ENCODE peak calls at places on chromosomes 4 and X, in six cellular contexts. Z is H1; F is CD4-positive, alpha-beta memory T cell; S is WERI-Rb-1; P is mesenchymal stem cell; V is psoas muscle. U is an unnamed sample.

GRCh38 chr4:174697164-174697563 is 131.9 kb downstream of the GLRA3 start:
- DNase-seq in F (no peak), Z (no peak), P (no peak), S (no peak), V (no peak), U (no peak)

GRCh38 chr4:20395160-20395773 is 143.6 kb downstream of the SLIT2 start:
- DNase-seq in V (no peak), Z (peak), S (peak), P (peak), F (no peak), U (peak)

GRCh38 chr4:13665711-13666660 is 38.5 kb upstream of the BOD1L1 start:
- DNase-seq in S (no peak), F (no peak), Z (no peak), P (no peak), V (no peak), U (no peak)

GRCh38 chr4:22754091-22754490 is 61.4 kb downstream of the GBA3 start:
- DNase-seq in V (no peak), S (no peak), F (no peak), P (no peak), Z (no peak), U (no peak)

GRCh38 chr4:115113382-115114106 is at the start of gene NDST4:
- DNase-seq in P (peak), V (no peak), F (no peak), Z (no peak), S (peak), U (no peak)

GRCh38 chr4:153438916-153439756 is 27.0 kb upstream of the TMEM131L start:
- DNase-seq in F (peak), Z (no peak), P (no peak), S (no peak), V (no peak), U (no peak)

GRCh38 chr4:144283496-144283895 is 143.0 kb upstream of the GYPA start:
- DNase-seq in S (no peak), V (no peak), P (no peak), Z (no peak), F (no peak), U (no peak)

GRCh38 chr4:121100093-121100775 is 27.9 kb upstream of the NDNF start:
- DNase-seq in F (no peak), S (no peak), P (no peak), Z (no peak), V (no peak), U (no peak)

GRCh38 chr4:6380746-6381411 is 91.5 kb downstream of the PPP2R2C start:
- DNase-seq in Z (no peak), F (no peak), V (no peak), P (no peak), S (no peak), U (no peak)

GRCh38 chr4:102356562-102357202 is 11.4 kb upstream of the SLC39A8 start:
- DNase-seq in V (no peak), F (no peak), P (no peak), S (no peak), Z (no peak), U (no peak)

GRCh38 chr4:142091691-142092182 is 455.4 kb downstream of the IL15 start:
- DNase-seq in Z (no peak), V (no peak), P (peak), F (no peak), S (no peak), U (no peak)

GRCh38 chr4:1815997-1816860 is 23.1 kb downstream of the FGFR3 start:
- DNase-seq in V (no peak), S (no peak), F (no peak), P (no peak), Z (no peak), U (no peak)

GRCh38 chrX:43860646-43861370 is 21.4 kb downstream of the MAOB start:
- DNase-seq in P (peak), F (no peak), S (no peak), Z (no peak), V (no peak), U (no peak)

GRCh38 chrX:24396236-24396929 is 35.9 kb downstream of the SUPT20HL1 start:
- DNase-seq in P (no peak), S (no peak), Z (no peak), F (no peak), V (no peak), U (no peak)

GRCh38 chr4:53591372-53591892 is at the start of gene LNX1:
- DNase-seq in V (no peak), Z (peak), F (no peak), S (no peak), P (no peak), U (peak)

GRCh38 chr4:53702334-53703266 is 111.3 kb upstream of the LNX1 start:
- DNase-seq in V (peak), P (peak), S (no peak), Z (peak), F (no peak), U (peak)

GRCh38 chr4:98658287-98659105 is at the start of gene TSPAN5:
- DNase-seq in F (peak), S (peak), P (peak), V (peak), Z (peak), U (peak)

GRCh38 chr4:88738714-88739366 is 41.2 kb upstream of the NAP1L5 start:
- DNase-seq in S (no peak), V (no peak), Z (no peak), F (no peak), P (no peak), U (no peak)

GRCh38 chrX:110123331-110123782 is 120.4 kb downstream of the TMEM164 start:
- DNase-seq in V (no peak), F (no peak), S (no peak), P (peak), Z (no peak), U (no peak)

GRCh38 chr4:169283114-169283509 is 12.4 kb upstream of the SH3RF1 start:
- DNase-seq in S (no peak), Z (no peak), V (no peak), P (peak), F (no peak), U (no peak)

GRCh38 chrX:22323541-22323940 is 50.8 kb downstream of the CBLL2 start:
- DNase-seq in P (peak), Z (no peak), F (no peak), V (no peak), S (no peak), U (no peak)

GRCh38 chrX:41781500-41781899 is 57.5 kb downstream of the GPR82 start:
- DNase-seq in P (peak), Z (no peak), V (no peak), S (peak), F (peak), U (no peak)

GRCh38 chr4:168220893-168221292 is 97.7 kb downstream of the DDX60 start:
- DNase-seq in S (no peak), V (no peak), F (no peak), Z (no peak), P (no peak), U (no peak)

GRCh38 chrX:139287155-139287924 is 243.2 kb upstream of the F9 start:
- DNase-seq in V (no peak), Z (no peak), P (no peak), S (no peak), F (no peak), U (peak)

GRCh38 chr4:172662113-172662512 is 506.5 kb upstream of the GALNT7 start:
- DNase-seq in F (no peak), V (no peak), Z (no peak), P (no peak), S (no peak), U (no peak)

GRCh38 chr4:43423276-43423675 is 530.8 kb downstream of the GRXCR1 start:
- DNase-seq in V (no peak), F (no peak), Z (no peak), P (no peak), S (no peak), U (no peak)

GRCh38 chr4:87007345-87008181 is 72.8 kb downstream of the AFF1 start:
- DNase-seq in P (peak), V (peak), S (peak), F (peak), Z (no peak), U (peak)

GRCh38 chr4:8709729-8710360 is 117.3 kb downstream of the CPZ start:
- DNase-seq in P (no peak), S (no peak), F (no peak), V (no peak), Z (peak), U (no peak)

GRCh38 chrX:73913580-73913979 is 350.6 kb downstream of the CHIC1 start:
- DNase-seq in V (no peak), F (no peak), P (no peak), Z (no peak), S (no peak), U (no peak)

DNA sequence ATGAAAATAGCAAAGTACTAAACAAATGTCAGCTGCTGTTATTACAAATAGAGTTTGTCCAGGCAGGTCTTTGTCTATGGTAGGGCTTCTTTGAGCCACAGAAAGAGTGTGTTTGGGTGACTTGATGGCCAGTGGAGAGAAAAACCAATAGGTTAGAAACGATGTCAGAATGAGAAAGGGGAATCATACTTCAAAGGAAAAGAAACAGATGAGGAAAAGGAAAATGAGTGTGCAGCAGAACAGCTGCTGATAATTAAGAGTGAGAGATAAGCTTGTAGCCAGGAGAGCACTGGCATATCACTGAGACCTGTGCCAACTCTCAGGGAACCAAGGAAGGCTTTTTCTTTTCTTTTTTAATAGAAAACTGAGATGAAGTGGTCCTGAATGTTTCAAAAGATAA is 257.2 kb downstream of the ARHGAP24 start:
- DNase-seq in P (no peak), V (no peak), F (no peak), S (no peak), Z (no peak), U (no peak)
- H3K27ac ChIP-seq in P (no peak), V (no peak), F (no peak), S (no peak), Z (no peak), U (no peak)

GRCh38 chrX:17846045-17846444 is 15.1 kb downstream of the RAI2 start:
- DNase-seq in S (no peak), P (no peak), V (no peak), Z (no peak), F (no peak), U (no peak)
- H3K4me3 ChIP-seq in S (no peak), P (no peak), V (no peak), Z (no peak), F (no peak), U (no peak)

GRCh38 chr4:139753686-139754085 is 88.1 kb downstream of the MGST2 start:
- DNase-seq in F (no peak), Z (no peak), P (no peak), V (no peak), S (no peak), U (no peak)

GRCh38 chr4:139756391-139757180 is 91.0 kb downstream of the MGST2 start:
- DNase-seq in V (no peak), Z (no peak), S (no peak), P (no peak), F (no peak), U (no peak)

GRCh38 chr4:139750099-139750498 is 84.5 kb downstream of the MGST2 start:
- DNase-seq in F (no peak), Z (no peak), P (no peak), S (no peak), V (no peak), U (no peak)

GRCh38 chr4:139749313-139749712 is 83.7 kb downstream of the MGST2 start:
- DNase-seq in V (no peak), S (no peak), P (peak), F (no peak), Z (no peak), U (no peak)

DNA sequence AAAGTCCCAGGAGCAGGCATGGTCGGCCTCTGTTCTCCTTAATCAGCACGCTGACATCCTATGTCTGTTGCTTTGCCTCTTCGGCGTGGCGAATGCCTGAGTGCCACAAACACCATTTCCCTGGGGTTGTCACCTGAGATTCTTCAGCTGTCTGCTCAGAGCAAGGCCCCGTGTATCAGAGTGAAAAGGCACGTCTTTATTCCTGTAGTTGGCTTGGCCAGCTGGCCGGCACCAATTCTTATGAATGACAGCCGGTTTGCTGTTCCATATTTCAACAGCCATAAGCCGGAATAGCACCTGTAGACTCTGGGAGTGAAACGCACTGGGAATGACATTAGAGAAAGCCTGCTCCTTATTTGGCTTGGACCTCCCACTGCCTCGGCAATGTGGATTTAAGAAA is 89.3 kb downstream of the MGST2 start:
- DNase-seq in S (no peak), Z (no peak), P (no peak), F (no peak), V (no peak), U (no peak)
- H3K27ac ChIP-seq in S (no peak), Z (no peak), P (no peak), F (no peak), V (peak), U (no peak)

GRCh38 chr4:105145059-105145912 is 1.4 kb upstream of the TET2 start:
- DNase-seq in P (no peak), S (no peak), Z (no peak), F (peak), V (no peak), U (no peak)
- H3K4me3 ChIP-seq in P (peak), S (peak), Z (peak), F (peak), V (peak), U (peak)

GRCh38 chrX:70461026-70461425 is 16.4 kb downstream of the DLG3 start:
- DNase-seq in Z (no peak), P (no peak), F (no peak), V (no peak), S (no peak), U (no peak)

GRCh38 chrX:70464051-70464450 is 19.4 kb downstream of the DLG3 start:
- DNase-seq in F (no peak), Z (no peak), S (no peak), V (no peak), P (no peak), U (no peak)

GRCh38 chrX:70468709-70469108 is 24.1 kb downstream of the DLG3 start:
- DNase-seq in V (no peak), S (no peak), Z (no peak), P (no peak), F (no peak), U (no peak)

GRCh38 chrX:70470850-70471289 is 26.2 kb downstream of the DLG3 start:
- DNase-seq in F (no peak), S (no peak), V (no peak), P (peak), Z (no peak), U (no peak)

DNA sequence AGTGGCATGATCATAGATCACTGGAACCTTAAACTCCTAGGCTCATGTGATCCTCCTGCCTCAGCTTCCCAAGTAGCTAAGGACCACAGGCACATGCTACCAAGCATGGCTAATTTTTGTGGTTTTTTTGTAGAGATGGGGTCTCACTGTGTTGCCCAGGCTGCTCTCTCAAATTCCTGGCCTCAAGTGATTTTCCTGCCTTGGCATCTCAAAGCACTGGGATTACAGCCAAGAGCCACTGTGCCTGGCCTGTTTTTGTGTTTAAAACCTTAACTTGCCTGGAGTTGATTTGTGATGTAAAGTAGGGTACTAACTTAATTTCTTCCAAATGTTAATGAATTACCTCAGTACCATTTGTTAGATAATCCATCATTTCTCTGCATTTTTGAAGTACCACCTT is 22.3 kb downstream of the DLG3 start:
- DNase-seq in F (no peak), S (no peak), Z (no peak), P (no peak), V (no peak), U (no peak)
- H3K27ac ChIP-seq in F (no peak), S (no peak), Z (no peak), P (no peak), V (no peak), U (no peak)

GRCh38 chrX:115561605-115562491 is 874 bp downstream of the PLS3 start:
- DNase-seq in V (peak), S (peak), Z (peak), F (no peak), P (peak), U (peak)

GRCh38 chrX:115560978-115561604 is at the start of gene PLS3:
- DNase-seq in S (peak), Z (peak), V (peak), F (no peak), P (peak), U (peak)

GRCh38 chrX:115559672-115560071 is 1.3 kb upstream of the PLS3 start:
- DNase-seq in V (no peak), S (no peak), Z (no peak), P (no peak), F (no peak), U (no peak)

GRCh38 chrX:115562492-115562872 is 1.5 kb downstream of the PLS3 start:
- DNase-seq in P (peak), Z (no peak), V (no peak), S (no peak), F (no peak), U (no peak)

DNA sequence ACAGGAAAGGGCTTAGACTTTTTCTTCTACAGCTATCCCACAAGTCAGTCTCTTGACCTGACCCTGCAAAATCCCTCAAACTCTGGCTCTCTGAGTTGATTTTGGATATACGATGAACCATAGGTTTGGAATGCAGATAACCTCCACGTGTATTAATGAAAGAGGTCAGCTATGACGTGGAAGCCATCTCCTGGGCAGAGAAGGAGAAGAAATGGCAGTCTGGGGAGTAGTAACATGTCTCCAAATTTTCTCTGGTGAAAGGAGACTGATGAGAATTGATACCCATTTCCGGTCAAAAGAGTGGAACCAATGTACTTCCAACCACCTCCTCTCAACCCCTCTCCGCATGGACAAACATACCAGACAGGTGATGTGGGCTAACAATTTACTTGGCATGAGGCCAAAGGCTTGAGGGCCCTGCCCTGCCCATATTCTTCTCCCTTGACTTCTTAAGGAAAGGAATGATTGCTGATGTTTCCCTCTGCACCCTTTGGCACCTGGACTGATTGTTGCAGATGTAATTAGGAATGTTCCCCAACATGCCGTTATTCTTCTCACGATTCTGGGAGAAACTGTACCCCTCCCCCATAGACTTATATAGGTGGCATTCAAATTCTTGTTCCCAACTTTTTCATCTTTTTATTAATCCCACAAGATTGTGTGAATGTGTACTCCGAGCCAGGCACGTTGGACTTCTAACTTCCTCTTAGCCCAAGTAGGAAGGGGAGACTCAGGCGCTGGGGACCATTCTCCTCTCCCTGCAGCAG is 580 bp upstream of the PLS3 start:
- DNase-seq in Z (no peak), V (no peak), P (peak), F (no peak), S (no peak), U (no peak)
- H3K4me3 ChIP-seq in Z (no peak), V (peak), P (peak), F (no peak), S (peak), U (peak)

GRCh38 chr4:19130836-19131235 is 1109.3 kb upstream of the LCORL start:
- DNase-seq in Z (no peak), P (peak), F (no peak), S (no peak), V (no peak), U (no peak)
- H3K27ac ChIP-seq in Z (no peak), P (no peak), F (no peak), S (no peak), V (no peak), U (no peak)

DNA sequence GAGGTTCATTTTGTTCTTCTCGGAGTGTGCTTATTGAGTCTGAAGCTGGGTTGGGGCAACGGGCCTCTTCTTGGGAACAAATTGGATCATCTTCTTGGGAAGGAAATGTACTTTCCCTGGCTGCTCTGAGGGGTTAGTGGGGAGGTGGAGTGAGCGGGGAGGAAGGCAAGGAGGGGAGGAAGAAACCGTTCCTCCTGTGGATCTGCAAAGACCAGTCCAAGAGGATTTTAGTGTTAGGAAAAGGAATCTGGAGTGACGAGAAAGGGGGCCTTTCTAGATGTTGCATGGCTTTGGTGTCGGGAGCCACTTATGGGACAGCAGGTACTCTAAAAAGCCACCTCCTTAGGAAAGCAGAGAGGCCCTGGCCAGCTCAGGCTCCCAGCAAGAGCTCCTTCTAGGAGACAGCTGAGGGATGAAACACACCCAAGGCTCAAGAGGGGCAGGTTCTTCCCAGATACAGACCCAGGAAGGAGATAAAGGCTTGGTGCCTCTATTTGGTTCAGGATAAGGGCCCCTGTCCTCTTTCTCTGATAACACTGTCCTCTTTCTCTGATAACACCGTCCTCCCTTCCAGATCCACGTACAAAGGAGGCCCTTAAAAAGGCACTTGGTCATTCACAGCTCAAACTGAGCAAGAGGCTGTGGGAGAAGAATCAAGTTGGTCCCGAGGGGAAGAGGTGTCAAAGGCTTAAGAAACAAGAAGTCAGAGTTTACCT is 451 bp downstream of the SOD3 start:
- DNase-seq in P (no peak), S (no peak), F (no peak), V (no peak), Z (no peak), U (no peak)
- H3K4me3 ChIP-seq in P (no peak), S (no peak), F (no peak), V (peak), Z (peak), U (peak)